ENCODE peak calls at places on chromosomes 4 and X, in ten cellular contexts. L, S, P, Z, T, B, C, E, K and G are unnamed samples. For H3K4me1, the result is how much of the 10 kb centered on the place peaks cover.

GRCh38 chrX:10173331-10173900 is 16.6 kb downstream of the CLCN4 start:
- DNase-seq in L (no peak), S (no peak), Z (peak), E (no peak), T (peak), B (peak), P (peak), C (peak), K (peak), G (peak)

GRCh38 chrX:125678258-125678657 is 358.6 kb downstream of the TEX13C start:
- DNase-seq in C (no peak), S (no peak), T (no peak), B (no peak), E (no peak), Z (no peak), L (no peak), P (no peak), K (no peak), G (no peak)

GRCh38 chr4:126338572-126338971 is 1023.8 kb downstream of the FAT4 start:
- DNase-seq in E (no peak), B (no peak), P (no peak), L (no peak), C (peak), K (no peak), Z (no peak), S (no peak), T (no peak), G (no peak)

GRCh38 chrX:75582511-75582910 is 59.7 kb upstream of the ZDHHC15 start:
- DNase-seq in P (no peak), E (no peak), S (no peak), B (no peak), C (no peak), Z (no peak), L (no peak), K (no peak), T (no peak), G (no peak)

GRCh38 chr4:153156263-153156662 is 48.0 kb upstream of the TRIM2 start:
- DNase-seq in T (no peak), K (no peak), E (no peak), C (peak), Z (no peak), L (no peak), B (no peak), S (peak), P (no peak), G (no peak)

GRCh38 chr4:17544205-17544604 is 29.2 kb downstream of the CLRN2 start:
- DNase-seq in P (no peak), S (no peak), K (no peak), T (no peak), Z (no peak), C (no peak), E (no peak), L (no peak), B (no peak), G (no peak)

GRCh38 chrX:41542151-41542935 is 95.2 kb downstream of the NYX start:
- DNase-seq in C (peak), P (peak), K (no peak), Z (no peak), B (no peak), S (no peak), L (no peak), T (peak), E (no peak), G (no peak)

GRCh38 chrX:10579018-10579752 is 41.2 kb downstream of the MID1 start:
- DNase-seq in P (no peak), C (peak), Z (no peak), B (no peak), S (no peak), L (no peak), E (no peak), K (no peak), T (peak), G (no peak)

GRCh38 chr4:72076562-72076961 is 44.8 kb downstream of the NPFFR2 start:
- DNase-seq in B (no peak), P (no peak), S (no peak), Z (no peak), E (no peak), K (no peak), T (peak), L (no peak), C (no peak), G (no peak)

GRCh38 chrX:71543316-71543715 is 10.4 kb downstream of the OGT start:
- DNase-seq in E (no peak), S (no peak), T (peak), Z (no peak), P (no peak), B (no peak), C (peak), L (no peak), K (no peak), G (no peak)

GRCh38 chr4:100348472-100348871 is 158.2 kb upstream of the DDIT4L start:
- DNase-seq in P (no peak), Z (no peak), B (no peak), K (no peak), T (peak), C (peak), L (no peak), S (no peak), E (no peak), G (no peak)

GRCh38 chrX:147570483-147570882 is 341.2 kb upstream of the FMR1 start:
- DNase-seq in B (no peak), Z (no peak), C (no peak), P (no peak), E (no peak), T (no peak), K (no peak), S (no peak), L (no peak), G (no peak)

GRCh38 chr4:16079046-16079445 is 4.8 kb downstream of the PROM1 start:
- DNase-seq in L (no peak), K (no peak), E (peak), T (peak), P (no peak), S (no peak), C (peak), Z (no peak), B (no peak), G (no peak)

GRCh38 chr4:182339246-182339645 is 96.0 kb downstream of the TENM3 start:
- DNase-seq in C (no peak), Z (no peak), K (no peak), B (no peak), P (no peak), E (no peak), L (no peak), S (no peak), T (no peak), G (no peak)

GRCh38 chrX:72309297-72310071 is 3.8 kb upstream of the CITED1 start:
- DNase-seq in P (no peak), E (no peak), T (no peak), B (no peak), Z (no peak), S (no peak), K (peak), C (peak), L (no peak), G (no peak)

GRCh38 chr4:91914176-91914804 is 389.5 kb upstream of the GRID2 start:
- DNase-seq in L (no peak), T (no peak), K (no peak), P (no peak), Z (no peak), C (no peak), S (no peak), B (no peak), E (no peak), G (no peak)

GRCh38 chrX:55026143-55026542 is 4.6 kb downstream of the ALAS2 start:
- DNase-seq in P (no peak), Z (no peak), T (peak), S (no peak), L (no peak), C (no peak), K (no peak), E (no peak), B (no peak), G (no peak)

GRCh38 chrX:41720125-41720780 is 3.7 kb upstream of the GPR82 start:
- DNase-seq in S (peak), L (no peak), P (no peak), B (no peak), T (peak), Z (no peak), K (no peak), C (peak), E (peak), G (no peak)

GRCh38 chrX:50448565-50448964 is 22.1 kb downstream of the DGKK start:
- DNase-seq in C (no peak), P (peak), T (no peak), S (peak), B (no peak), E (no peak), L (no peak), Z (no peak), K (no peak), G (no peak)

GRCh38 chrX:41734530-41734929 is 10.5 kb downstream of the GPR82 start:
- DNase-seq in C (peak), P (no peak), S (peak), K (no peak), L (no peak), B (no peak), E (no peak), T (no peak), Z (no peak), G (no peak)

GRCh38 chr4:182809417-182810102 is 107.6 kb downstream of the DCTD start:
- DNase-seq in E (no peak), P (no peak), C (no peak), S (no peak), L (no peak), B (no peak), T (no peak), K (no peak), Z (no peak), G (no peak)

GRCh38 chr4:15303052-15303641 is 124.7 kb upstream of the C1QTNF7 start:
- DNase-seq in E (no peak), L (no peak), Z (no peak), T (peak), K (no peak), S (no peak), P (no peak), C (peak), B (no peak), G (peak)

GRCh38 chr4:166197166-166197565 is 324.1 kb downstream of the TLL1 start:
- DNase-seq in S (no peak), T (peak), B (no peak), Z (no peak), P (no peak), C (no peak), E (no peak), L (no peak), K (no peak), G (no peak)

GRCh38 chrX:108732630-108733321 is 3.6 kb downstream of the IRS4 start:
- DNase-seq in Z (no peak), S (no peak), E (no peak), P (no peak), T (no peak), C (no peak), K (no peak), B (no peak), L (no peak), G (peak)

GRCh38 chr4:88610771-88611170 is 18.5 kb downstream of the HERC3 start:
- DNase-seq in K (peak), Z (peak), P (no peak), S (no peak), L (peak), B (no peak), E (no peak), C (peak), T (peak), G (peak)

GRCh38 chr4:72896515-72896914 is 173.0 kb downstream of the COX18 start:
- DNase-seq in P (no peak), B (no peak), C (peak), S (no peak), Z (peak), L (no peak), E (no peak), K (no peak), T (peak), G (peak)

GRCh38 chr4:7909966-7910720 is 29.5 kb downstream of the AFAP1 start:
- DNase-seq in P (no peak), E (no peak), L (no peak), B (no peak), C (peak), S (no peak), Z (peak), T (no peak), K (no peak), G (no peak)

GRCh38 chr4:4533461-4534169 is 8.2 kb downstream of the STX18 start:
- DNase-seq in L (no peak), E (no peak), T (no peak), S (no peak), K (no peak), C (no peak), P (no peak), Z (no peak), B (no peak), G (no peak)

GRCh38 chrX:19152762-19153161 is 30.5 kb upstream of the ADGRG2 start:
- DNase-seq in C (no peak), B (no peak), T (peak), K (no peak), S (no peak), E (no peak), P (no peak), Z (no peak), L (no peak), G (no peak)

GRCh38 chr4:1604706-1605205 is 79.4 kb downstream of the FAM53A start:
- DNase-seq in K (no peak), T (no peak), B (no peak), Z (no peak), C (no peak), S (peak), L (peak), P (no peak), E (no peak), G (no peak)

GRCh38 chrX:24153175-24153795 is 3.8 kb downstream of the ZFX start:
- DNase-seq in L (no peak), E (no peak), P (no peak), T (no peak), S (peak), K (no peak), Z (no peak), B (no peak), C (peak), G (no peak)

GRCh38 chrX:78944351-78944750 is 840 bp upstream of the P2RY10 start:
- DNase-seq in T (no peak), C (no peak), P (no peak), E (no peak), K (no peak), B (no peak), Z (no peak), S (no peak), L (no peak), G (no peak)

GRCh38 chr4:184802203-184803015 is 23.4 kb downstream of the ACSL1 start:
- DNase-seq in T (no peak), K (no peak), L (no peak), B (no peak), Z (peak), C (no peak), E (no peak), P (no peak), S (no peak), G (no peak)

GRCh38 chr4:1029536-1029935 is 18.1 kb downstream of the FGFRL1 start:
- DNase-seq in E (no peak), T (no peak), B (no peak), S (no peak), L (no peak), C (no peak), Z (no peak), P (no peak), K (no peak), G (no peak)

DNA sequence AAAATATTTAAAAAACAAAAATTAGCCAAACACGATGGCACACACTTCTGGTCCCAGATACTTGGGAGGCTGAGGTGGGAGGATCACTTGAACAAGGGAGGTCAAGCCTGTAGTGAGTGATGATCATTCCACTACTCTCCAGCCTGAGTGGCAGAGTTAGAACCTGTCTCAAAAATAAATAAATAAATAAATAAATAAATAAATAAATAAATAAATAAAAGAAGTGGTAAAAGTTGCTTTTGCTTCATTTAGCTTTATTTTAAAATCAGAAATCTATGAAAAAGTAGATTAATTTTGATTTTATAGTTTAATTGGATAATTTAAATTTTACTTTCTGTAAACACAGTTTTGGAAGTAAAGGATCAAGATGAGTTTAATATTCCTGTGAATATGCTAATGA is 552.9 kb upstream of the PCDH10 start:
- DNase-seq in T (no peak), K (no peak), Z (no peak), P (no peak), E (no peak), B (no peak), L (no peak), S (no peak), C (no peak), G (no peak)
- H3K4me1 ChIP-seq in T (under half), K (under half), Z (under half), P (under half), E (under half), B (under half), L (under half), S (under half), C (under half), G (under half)

GRCh38 chr4:87006531-87007344 is 71.9 kb downstream of the AFF1 start:
- DNase-seq in C (peak), K (peak), L (peak), B (peak), E (peak), P (peak), T (peak), S (peak), Z (peak), G (peak)

GRCh38 chr4:87005369-87005689 is 70.5 kb downstream of the AFF1 start:
- DNase-seq in P (no peak), L (no peak), S (peak), K (no peak), T (no peak), C (no peak), Z (no peak), B (no peak), E (no peak), G (no peak)

GRCh38 chr4:87009095-87009648 is 74.4 kb downstream of the AFF1 start:
- DNase-seq in Z (no peak), C (no peak), B (no peak), L (no peak), P (peak), S (peak), K (no peak), T (no peak), E (no peak), G (no peak)

GRCh38 chr4:87005690-87006461 is 71.1 kb downstream of the AFF1 start:
- DNase-seq in S (peak), Z (no peak), B (no peak), T (no peak), L (no peak), K (no peak), P (peak), E (peak), C (no peak), G (no peak)

GRCh38 chr4:87007345-87008181 is 72.8 kb downstream of the AFF1 start:
- DNase-seq in Z (peak), T (peak), C (peak), S (peak), K (peak), E (no peak), L (peak), P (peak), B (peak), G (peak)
- H3K4me1 ChIP-seq in Z (under half), T (under half), C (under half), S (half or more), K (half or more), E (under half), L (under half), P (under half), B (under half), G (under half)

GRCh38 chr4:65069177-65069576 is 601.1 kb downstream of the EPHA5 start:
- DNase-seq in Z (no peak), P (no peak), K (no peak), T (no peak), L (no peak), C (no peak), S (no peak), E (no peak), B (no peak), G (no peak)
- H3K4me1 ChIP-seq in Z (under half), P (under half), K (under half), T (under half), L (under half), C (under half), S (under half), E (under half), B (under half), G (under half)

DNA sequence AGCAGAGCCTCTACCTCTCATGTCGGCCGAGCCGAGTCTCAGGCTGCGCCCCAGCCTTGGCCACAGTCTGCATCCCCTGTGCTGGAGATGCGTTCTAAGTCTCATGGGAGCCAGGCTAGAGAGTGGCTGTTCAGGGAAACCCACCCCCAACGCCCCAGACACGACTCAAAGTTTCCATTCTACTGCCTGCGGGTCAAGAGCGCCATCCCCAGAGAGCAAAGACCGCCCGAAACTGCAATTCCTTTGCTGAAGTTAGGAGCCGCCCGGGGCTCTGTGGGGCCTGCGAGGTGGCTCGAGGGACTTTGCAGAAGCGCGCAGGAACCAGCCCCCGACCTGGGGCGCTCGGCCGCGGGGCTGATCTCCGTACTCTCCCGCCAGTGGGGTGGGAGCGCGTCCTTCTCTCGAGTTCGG is 10.0 kb upstream of the ELF4 start:
- DNase-seq in B (no peak), E (no peak), K (no peak), C (no peak), Z (no peak), L (no peak), T (no peak), S (peak), P (no peak), G (no peak)
- H3K4me1 ChIP-seq in B (under half), E (under half), K (under half), C (under half), Z (under half), L (under half), T (under half), S (under half), P (under half), G (under half)

DNA sequence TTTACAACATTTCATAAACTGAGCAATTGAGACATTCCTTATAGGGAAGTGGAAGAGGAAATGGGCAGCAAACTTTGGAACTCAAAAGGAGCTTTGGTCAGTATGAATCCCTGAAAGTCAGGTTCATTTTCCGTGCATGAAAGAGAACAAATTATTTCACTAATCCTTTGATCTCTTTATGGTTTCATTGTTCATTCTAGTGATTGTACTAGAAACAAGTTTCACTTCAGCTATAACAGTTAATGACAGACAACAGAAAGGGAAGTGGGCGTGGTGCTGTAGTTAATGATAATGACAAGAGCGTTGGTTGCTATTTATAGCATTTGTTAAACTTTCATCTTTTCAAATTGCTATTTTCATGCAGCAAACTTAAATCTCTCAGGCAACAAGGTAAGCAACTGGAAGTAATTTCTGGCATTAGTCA is 98.3 kb downstream of the AREG start:
- DNase-seq in C (no peak), P (peak), S (peak), T (peak), K (no peak), L (no peak), B (no peak), Z (no peak), E (peak), G (no peak)
- H3K4me1 ChIP-seq in C (under half), P (under half), S (under half), T (under half), K (under half), L (under half), B (under half), Z (under half), E (under half), G (under half)